ENCODE peak calls at places on chromosomes 1 and 21, in nine cellular contexts. A is NCI-H460; Y is neural progenitor cell; J is GM23338; H is left ventricle myocardium inferior; M is AG09309; F is stimulated activated CD8-positive, alpha-beta memory T cell treated with anti-CD3 and anti-CD28 coated beads, Interleukin-15, amount 100 ng/mL, for 4 hours; B is endothelial cell; R is suprapubic skin. Z is an unnamed sample.

GRCh38 chr1:50251592-50252165 is 143.0 kb downstream of the ELAVL4 start:
- DNase-seq in A (no peak), Y (peak), J (peak), H (no peak), M (no peak), F (no peak), B (no peak), R (no peak), Z (no peak)

GRCh38 chr1:23282967-23283366 is 61.1 kb downstream of the HNRNPR start:
- DNase-seq in A (peak), Y (no peak), J (no peak), H (no peak), M (peak), F (no peak), B (no peak), R (no peak), Z (peak)

GRCh38 chr1:215682232-215682631 is 115.1 kb downstream of the KCTD3 start:
- DNase-seq in A (peak), Y (no peak), J (peak), H (no peak), M (no peak), F (no peak), B (no peak), R (no peak), Z (no peak)

GRCh38 chr1:223737342-223737741 is 25.0 kb downstream of the CAPN2 start:
- DNase-seq in A (no peak), Y (no peak), J (no peak), H (no peak), M (no peak), F (no peak), B (no peak), R (no peak), Z (no peak)

GRCh38 chr1:91124989-91125417 is 103.2 kb upstream of the ZNF644 start:
- DNase-seq in A (no peak), Y (peak), J (no peak), H (no peak), M (no peak), F (peak), B (no peak), R (no peak), Z (no peak)

GRCh38 chr1:23249785-23250184 is 32.5 kb upstream of the HTR1D start:
- DNase-seq in A (no peak), Y (no peak), J (no peak), H (no peak), M (no peak), F (no peak), B (no peak), R (no peak), Z (no peak)

GRCh38 chr1:221564891-221565290 is 177.0 kb downstream of the DUSP10 start:
- DNase-seq in A (no peak), Y (no peak), J (no peak), H (no peak), M (no peak), F (no peak), B (no peak), R (no peak), Z (no peak)

GRCh38 chr1:15916417-15916816 is 59.5 kb downstream of the ZBTB17 start:
- DNase-seq in A (no peak), Y (no peak), J (no peak), H (no peak), M (no peak), F (no peak), B (no peak), R (no peak), Z (no peak)

GRCh38 chr1:18927654-18928272 is 25.4 kb upstream of the ALDH4A1 start:
- DNase-seq in A (no peak), Y (no peak), J (no peak), H (no peak), M (no peak), F (no peak), B (no peak), R (no peak), Z (no peak)

GRCh38 chr1:160032165-160032827 is 506 bp upstream of the PIGM start:
- DNase-seq in A (no peak), Y (peak), J (no peak), H (no peak), M (no peak), F (no peak), B (peak), R (no peak), Z (no peak)

GRCh38 chr1:193525411-193525810 is 339.0 kb upstream of the B3GALT2 start:
- DNase-seq in A (no peak), Y (no peak), J (no peak), H (no peak), M (no peak), F (no peak), B (no peak), R (no peak), Z (no peak)

GRCh38 chr1:159444507-159444906 is 5.0 kb downstream of the OR10J1 start:
- DNase-seq in A (no peak), Y (no peak), J (no peak), H (no peak), M (no peak), F (no peak), B (no peak), R (no peak), Z (no peak)

GRCh38 chr21:41374177-41374712 is 12.4 kb downstream of the MX2 start:
- DNase-seq in A (no peak), Y (no peak), J (no peak), H (no peak), M (no peak), F (no peak), B (no peak), R (no peak), Z (no peak)